ENCODE peak calls at places on chromosomes 4 and X, in four cellular contexts. A is IMR-90, W is mesendoderm, R is H1. G is an unnamed sample.

GRCh38 chr4:127509155-127509554 is 123.6 kb upstream of the INTU start:
- DNase-seq in A (peak), W (no peak), R (no peak), G (no peak)

GRCh38 chrX:30577362-30577961 is at the start of gene TASL:
- DNase-seq in A (no peak), W (no peak), R (no peak), G (no peak)

GRCh38 chr4:94447754-94448411 is 3.9 kb upstream of the PDLIM5 start:
- DNase-seq in A (no peak), W (no peak), R (no peak), G (no peak)

GRCh38 chr4:52904421-52904820 is 42.3 kb downstream of the RASL11B start:
- DNase-seq in A (peak), W (no peak), R (no peak), G (no peak)

GRCh38 chrX:56795309-56795868 is 66.3 kb downstream of the NBDY start:
- DNase-seq in A (no peak), W (no peak), R (no peak), G (no peak)

GRCh38 chr4:123096038-123096437 is 173.6 kb upstream of the NUDT6 start:
- DNase-seq in A (no peak), W (peak), R (no peak), G (no peak)

GRCh38 chr4:73244941-73245601 is 13.5 kb downstream of the ANKRD17 start:
- DNase-seq in A (no peak), W (peak), R (no peak), G (no peak)

GRCh38 chr4:15043226-15043625 is 40.9 kb downstream of the CPEB2 start:
- DNase-seq in A (no peak), W (peak), R (no peak), G (no peak)

GRCh38 chr4:151801547-151802516 is 41.0 kb upstream of the GATB start:
- DNase-seq in A (peak), W (peak), R (no peak), G (peak)

GRCh38 chr4:88138561-88138960 is 19.9 kb downstream of the ABCG2 start:
- DNase-seq in A (peak), W (no peak), R (no peak), G (no peak)

GRCh38 chrX:38880460-38880859 is 79.2 kb downstream of the MID1IP1 start:
- DNase-seq in A (peak), W (no peak), R (no peak), G (no peak)
- H4K5ac ChIP-seq in A (peak), W (no peak), R (no peak), G (no peak)

DNA sequence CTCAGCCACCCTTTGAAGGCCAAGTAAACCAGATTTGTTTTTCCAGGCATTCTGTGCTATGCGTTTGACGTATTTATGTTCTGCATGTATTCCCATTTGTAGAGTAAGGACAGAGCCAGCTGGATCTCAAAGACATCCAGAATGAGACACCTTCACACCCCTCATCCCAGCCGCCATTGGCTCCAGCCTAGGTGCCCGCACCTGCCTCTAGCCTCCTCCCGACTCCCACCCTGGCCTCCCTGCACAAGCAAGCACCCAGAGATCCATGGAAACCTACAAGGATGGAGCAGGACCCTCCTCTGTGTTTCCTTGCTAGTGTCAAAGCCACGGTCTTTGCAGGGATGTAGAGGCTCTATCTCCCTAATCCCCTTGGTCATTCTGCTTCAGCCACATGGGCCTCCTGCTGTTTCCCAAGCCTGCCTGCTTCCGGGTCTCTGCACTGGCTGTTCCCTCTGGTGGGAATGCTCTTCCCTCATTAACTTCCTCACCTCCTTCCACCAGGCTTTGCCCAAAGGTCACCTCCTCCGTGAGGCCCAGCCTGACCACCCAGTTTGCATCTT is 56.7 kb downstream of the ABLIM2 start:
- DNase-seq in A (no peak), W (no peak), R (no peak), G (no peak)
- H2BK5ac ChIP-seq in A (no peak), W (no peak), R (no peak), G (no peak)

DNA sequence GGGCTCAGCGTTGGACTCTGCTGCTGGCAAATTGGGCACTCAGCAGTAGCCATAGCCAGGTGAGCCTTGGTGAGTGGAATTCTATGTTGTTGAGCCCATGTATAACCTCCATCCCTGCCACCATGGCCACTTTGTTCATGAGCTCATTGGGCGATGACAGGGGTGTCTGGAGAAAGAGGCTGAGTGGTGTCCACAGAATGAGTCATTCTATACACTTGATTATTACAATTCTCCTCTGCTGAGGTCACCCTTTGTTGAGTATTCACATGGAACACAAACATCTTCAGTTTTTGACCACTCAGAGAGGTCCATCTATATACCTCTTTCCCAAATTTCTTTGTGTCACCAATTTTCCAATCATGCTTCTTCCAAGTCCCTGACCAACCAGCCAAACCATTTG is 1341.7 kb downstream of the PCDH7 start:
- DNase-seq in A (no peak), W (no peak), R (no peak), G (no peak)
- H4K5ac ChIP-seq in A (no peak), W (no peak), R (no peak), G (no peak)

GRCh38 chr4:11720292-11720691 is 291.6 kb upstream of the HS3ST1 start:
- DNase-seq in A (peak), W (peak), R (no peak), G (no peak)
- H2BK5ac ChIP-seq in A (no peak), W (no peak), R (no peak), G (no peak)

DNA sequence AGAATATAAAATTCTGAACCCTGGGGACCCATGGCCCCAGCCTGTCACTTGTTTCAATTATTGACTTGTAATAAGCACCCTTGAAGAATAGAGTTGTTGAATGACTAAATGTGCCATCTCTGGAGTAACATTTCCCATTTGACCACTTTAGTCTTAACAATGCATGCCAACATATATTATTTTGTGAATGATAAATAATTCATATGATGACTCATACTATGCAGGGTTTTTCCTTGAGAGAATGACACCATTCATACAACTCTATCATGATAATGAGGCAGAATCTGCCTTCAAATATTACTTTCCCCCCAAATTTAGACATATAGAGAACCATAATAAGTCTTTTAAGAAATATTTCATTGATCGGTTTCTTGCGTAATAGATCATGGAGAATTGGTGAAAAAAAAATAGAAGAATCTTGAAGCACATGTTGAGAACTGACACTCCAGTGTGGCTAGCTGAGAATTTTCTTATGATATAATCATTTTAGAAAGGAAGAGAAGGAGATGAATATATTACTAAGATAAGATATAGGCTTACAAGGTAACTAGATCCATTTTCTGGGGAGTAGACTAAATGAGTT is 404.5 kb downstream of the GRXCR1 start:
- DNase-seq in A (peak), W (no peak), R (no peak), G (no peak)
- H4K5ac ChIP-seq in A (no peak), W (no peak), R (no peak), G (no peak)

GRCh38 chr4:110480031-110480549 is 4.1 kb downstream of the ENPEP start:
- DNase-seq in A (peak), W (peak), R (no peak), G (no peak)

GRCh38 chr4:110477836-110478235 is 1.9 kb downstream of the ENPEP start:
- DNase-seq in A (no peak), W (no peak), R (no peak), G (no peak)

GRCh38 chr4:110483516-110483915 is 7.6 kb downstream of the ENPEP start:
- DNase-seq in A (no peak), W (no peak), R (no peak), G (no peak)

GRCh38 chr4:110484029-110484428 is 8.1 kb downstream of the ENPEP start:
- DNase-seq in A (no peak), W (no peak), R (no peak), G (no peak)

DNA sequence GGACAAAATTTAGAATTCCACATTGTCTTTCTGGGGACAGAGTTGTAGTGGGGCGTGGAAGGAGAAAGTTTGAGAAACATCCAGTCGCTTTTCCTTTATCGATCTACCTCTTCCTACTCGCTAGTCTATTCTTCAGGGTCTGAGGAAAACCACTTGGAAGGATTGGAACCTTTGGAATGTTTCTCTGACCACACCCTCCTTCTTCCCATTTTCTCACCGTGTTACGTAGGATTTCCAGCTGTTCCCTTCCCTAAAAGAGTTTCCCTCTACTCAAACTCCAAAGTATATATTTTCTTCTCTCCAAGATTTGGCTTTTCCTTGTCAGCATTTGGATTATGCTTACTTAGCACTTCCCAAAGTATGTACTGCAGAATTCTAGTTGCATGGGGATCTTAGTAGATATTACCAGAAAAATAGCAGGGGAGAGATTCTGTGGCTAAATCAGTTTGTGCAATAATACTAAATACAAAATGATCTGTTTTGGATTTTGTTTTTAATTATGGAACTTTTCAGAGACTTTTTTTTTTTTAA is 4.9 kb downstream of the ENPEP start:
- DNase-seq in A (no peak), W (peak), R (no peak), G (no peak)
- H2BK5ac ChIP-seq in A (no peak), W (no peak), R (no peak), G (no peak)

G was measured in H9.